ENCODE peak calls at places on chromosomes 5 and 9, in seven cellular contexts. Q is HCT116; D is thoracic aorta; X is MM.1S; Y is upper lobe of right lung; P is astrocyte; R is CD8-positive, alpha-beta memory T cell. H is an unnamed sample.

GRCh38 chr9:77751341-77752091 is 103.4 kb upstream of the GNA14 start:
- DNase-seq in X (peak; percentile 40), Y (no peak), D (no peak), Q (peak; percentile 12), R (no peak), P (peak; percentile 80), H (peak; percentile 55)

GRCh38 chr5:75496026-75496425 is 15.4 kb downstream of the CERT1 start:
- DNase-seq in Q (no peak), P (peak; percentile 6), Y (no peak), R (no peak), D (no peak), X (no peak), H (no peak)

GRCh38 chr9:125829743-125830142 is 82.6 kb downstream of the PBX3 start:
- DNase-seq in P (no peak), R (peak; percentile 19), Q (no peak), D (no peak), Y (no peak), X (no peak), H (peak; percentile 35)

GRCh38 chr9:96159596-96159995 is 142.4 kb downstream of the HSD17B3 start:
- DNase-seq in R (no peak), Y (no peak), Q (no peak), X (no peak), P (no peak), D (no peak), H (no peak)

GRCh38 chr5:117054808-117055398 is 480.3 kb upstream of the SEMA6A start:
- DNase-seq in Y (no peak), Q (no peak), D (no peak), X (no peak), P (no peak), R (no peak), H (no peak)

GRCh38 chr5:62633243-62633642 is 54.6 kb downstream of the LRRC70 start:
- DNase-seq in P (no peak), R (no peak), Q (no peak), D (no peak), X (no peak), Y (no peak), H (no peak)

GRCh38 chr5:164394686-164395187 is 889.3 kb downstream of the MAT2B start:
- DNase-seq in Q (no peak), D (no peak), X (no peak), P (no peak), R (no peak), Y (no peak), H (no peak)

GRCh38 chr5:143037708-143038107 is 267.5 kb downstream of the ARHGAP26 start:
- DNase-seq in Q (no peak), X (no peak), D (no peak), P (no peak), Y (no peak), R (no peak), H (no peak)

GRCh38 chr9:94757158-94757557 is 30.7 kb downstream of the AOPEP start:
- DNase-seq in X (no peak), Q (no peak), Y (no peak), P (peak; percentile 93), R (no peak), D (no peak), H (no peak)

GRCh38 chr5:178212241-178213002 is 8.1 kb downstream of the HNRNPAB start:
- DNase-seq in Y (no peak), D (no peak), P (no peak), Q (no peak), X (no peak), R (no peak), H (no peak)

GRCh38 chr9:92728831-92729734 is 35.5 kb downstream of the BICD2 start:
- DNase-seq in R (no peak), Y (peak; percentile 74), Q (no peak), D (no peak), X (no peak), P (no peak), H (no peak)

GRCh38 chr5:79728396-79728795 is 38.8 kb downstream of the CMYA5 start:
- DNase-seq in X (no peak), Y (no peak), P (no peak), R (no peak), D (no peak), Q (no peak), H (peak; percentile 7)

GRCh38 chr5:151070449-151070848 is 10.4 kb downstream of the TNIP1 start:
- DNase-seq in Y (no peak), Q (no peak), R (no peak), X (no peak), D (no peak), P (no peak), H (no peak)

GRCh38 chr5:172509405-172509781 is 55.1 kb upstream of the SH3PXD2B start:
- DNase-seq in Y (peak; percentile 29), X (no peak), R (no peak), P (no peak), Q (no peak), D (no peak), H (no peak)

GRCh38 chr9:124257865-124258764 is at the start of gene NEK6:
- DNase-seq in P (peak; percentile 62), Q (no peak), Y (peak; percentile 85), D (no peak), X (peak; percentile 35), R (peak; percentile 22), H (no peak)

GRCh38 chr5:76608833-76609232 is 14.4 kb downstream of the F2RL2 start:
- DNase-seq in D (no peak), P (peak; percentile 68), R (no peak), Y (no peak), X (no peak), Q (peak; percentile 8), H (no peak)

GRCh38 chr5:109126481-109126880 is 283.3 kb downstream of the PJA2 start:
- DNase-seq in P (no peak), R (no peak), D (no peak), X (no peak), Y (no peak), Q (no peak), H (no peak)
- H3K4me3 ChIP-seq in P (no peak overlapping the region), R (no peak overlapping the region), D (no peak overlapping the region), X (no peak overlapping the region), Y (no peak overlapping the region), Q (no peak overlapping the region), H (no peak overlapping the region)

GRCh38 chr5:51383494-51384081 is 340 bp downstream of the ISL1 start:
- DNase-seq in Q (no peak), D (no peak), Y (no peak), X (no peak), R (no peak), P (no peak), H (no peak)
- H3K4me3 ChIP-seq in Q (peak overlapping the region; percentile 73), D (peak overlapping the region; percentile 66), Y (peak overlapping the region; percentile 34), X (no peak overlapping the region), R (no peak overlapping the region), P (peak overlapping the region; percentile 45), H (no peak overlapping the region)

GRCh38 chr5:6450235-6450860 is 1.7 kb downstream of the UBE2QL1 start:
- DNase-seq in Q (no peak), P (no peak), R (no peak), Y (no peak), X (peak; percentile 33), D (no peak), H (no peak)

GRCh38 chr5:6448141-6448491 is 543 bp upstream of the UBE2QL1 start:
- DNase-seq in Q (no peak), X (no peak), P (no peak), Y (no peak), D (no peak), R (no peak), H (no peak)

GRCh38 chr5:6447384-6448140 is 1.1 kb upstream of the UBE2QL1 start:
- DNase-seq in Y (no peak), R (no peak), D (no peak), X (no peak), Q (no peak), P (no peak), H (no peak)

GRCh38 chr5:6449465-6450158 is 953 bp downstream of the UBE2QL1 start:
- DNase-seq in X (peak; percentile 31), Y (no peak), D (no peak), P (no peak), R (no peak), Q (no peak), H (no peak)

DNA sequence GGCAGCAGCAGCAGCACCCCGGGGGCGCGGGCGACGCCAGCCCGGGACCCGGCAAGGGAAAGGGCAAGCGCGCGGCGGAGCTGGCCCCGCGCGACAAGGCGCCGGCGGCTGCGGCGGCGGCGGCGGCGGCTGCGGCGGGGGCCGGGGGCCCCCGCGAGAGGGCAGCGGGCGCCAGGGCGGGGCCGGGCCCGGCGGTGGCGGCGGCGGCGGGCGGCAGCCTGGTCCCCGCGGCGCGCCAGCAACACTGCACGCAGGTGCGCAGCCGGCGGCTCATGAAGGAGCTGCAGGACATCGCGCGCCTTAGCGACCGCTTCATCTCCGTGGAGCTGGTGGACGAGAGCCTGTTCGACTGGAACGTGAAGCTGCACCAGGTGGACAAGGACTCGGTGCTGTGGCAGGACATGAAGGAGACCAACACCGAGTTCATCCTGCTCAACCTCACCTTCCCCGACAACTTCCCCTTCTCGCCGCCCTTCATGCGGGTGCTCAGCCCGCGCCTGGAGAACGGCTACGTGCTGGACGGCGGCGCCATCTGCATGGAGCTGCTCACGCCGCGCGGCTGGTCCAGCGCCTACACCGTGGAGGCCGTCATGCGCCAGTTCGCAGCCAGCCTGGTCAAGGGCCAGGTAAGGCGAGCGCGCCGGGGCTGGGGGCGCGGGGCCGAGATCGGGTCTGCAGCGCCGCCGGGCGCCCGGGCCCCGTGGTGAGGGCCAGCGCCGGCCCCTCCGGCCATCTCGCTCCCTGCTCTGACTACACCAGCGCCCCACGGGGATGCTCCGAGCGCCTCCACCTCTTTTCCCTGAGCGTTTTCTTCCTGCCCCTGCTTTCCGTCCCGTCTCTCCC is at the start of gene UBE2QL1:
- DNase-seq in D (no peak), Y (no peak), Q (no peak), X (peak; percentile 59), R (no peak), P (no peak), H (no peak)
- H3K4me3 ChIP-seq in D (peak within 1 kb of the TSS; percentile 80), Y (peak within 1 kb of the TSS; percentile 16), Q (no peak within 1 kb of the TSS), X (peak within 1 kb of the TSS; percentile 99), R (no peak within 1 kb of the TSS), P (peak within 1 kb of the TSS; percentile 17), H (no peak within 1 kb of the TSS)

DNA sequence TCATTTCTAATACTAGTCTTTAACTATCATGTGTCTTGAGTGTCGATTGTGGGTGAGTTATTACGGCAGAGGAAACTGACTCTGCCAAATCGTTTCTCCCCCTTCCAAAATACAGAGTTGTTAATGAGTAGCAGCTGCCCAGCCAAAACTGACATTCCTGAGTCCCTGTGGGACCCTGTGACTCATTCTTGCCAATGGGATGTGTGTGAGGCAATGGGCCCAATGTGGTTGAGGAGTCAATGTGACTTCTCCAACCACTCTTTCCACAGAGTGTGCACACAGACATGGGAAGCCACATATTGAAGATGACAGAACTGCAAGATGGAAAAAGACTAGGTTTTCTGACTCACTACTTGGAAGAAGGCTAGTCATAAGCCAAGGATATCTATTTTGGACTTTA is 434.7 kb downstream of the DTWD2 start:
- DNase-seq in Y (no peak), X (no peak), Q (no peak), R (no peak), P (peak; percentile 86), D (peak; percentile 19), H (no peak)
- H3K4me3 ChIP-seq in Y (no peak overlapping the region), X (no peak overlapping the region), Q (no peak overlapping the region), R (no peak overlapping the region), P (no peak overlapping the region), D (no peak overlapping the region), H (no peak overlapping the region)

DNA sequence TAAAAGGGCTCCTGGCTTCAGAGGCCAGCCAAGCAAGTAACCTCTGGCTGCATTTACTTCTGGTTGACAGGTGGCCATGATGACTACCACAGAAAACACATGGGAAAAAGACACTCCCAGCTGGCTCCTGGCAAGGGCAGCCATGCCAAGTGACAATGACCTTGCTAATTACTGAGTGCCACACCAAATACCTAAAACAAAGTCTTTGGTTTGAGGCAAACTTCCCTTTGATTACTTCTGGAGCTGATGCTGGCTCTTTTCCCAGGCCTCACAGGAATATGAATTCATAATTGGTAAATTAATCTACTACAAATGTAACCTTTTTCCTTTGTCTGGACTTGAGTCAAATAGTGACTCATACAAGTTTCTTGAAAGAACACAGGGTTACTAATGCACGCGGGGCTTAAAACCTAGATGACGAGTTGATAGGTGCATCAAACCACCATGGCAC is 61.0 kb downstream of the LPAR1 start:
- DNase-seq in R (no peak), X (no peak), Q (peak; percentile 79), D (no peak), Y (no peak), P (peak; percentile 80), H (no peak)
- H3K4me3 ChIP-seq in R (no peak overlapping the region), X (no peak overlapping the region), Q (no peak overlapping the region), D (no peak overlapping the region), Y (no peak overlapping the region), P (no peak overlapping the region), H (no peak overlapping the region)

H was measured in Jurkat, Clone E6-1.